ENCODE peak calls at places on chromosome 6, in five cellular contexts. W, Z, D, B and Y are unnamed samples. For H3K9me3, the result is how much of the 10 kb centered on the place peaks cover.

GRCh38 chr6:154510144-154510905 is at the start of gene CNKSR3:
- DNase-seq in Z (peak), B (peak), D (peak), W (peak), Y (peak)

GRCh38 chr6:112906737-112907136 is 559.6 kb downstream of the RFPL4B start:
- DNase-seq in B (no peak), D (no peak), Z (no peak), W (no peak), Y (no peak)

GRCh38 chr6:24845578-24845977 is 46.9 kb upstream of the ARMH2 start:
- DNase-seq in Z (no peak), D (no peak), W (no peak), B (no peak), Y (no peak)

GRCh38 chr6:10014561-10014960 is 400.3 kb downstream of the TFAP2A start:
- DNase-seq in Z (no peak), D (no peak), B (no peak), W (no peak), Y (no peak)

GRCh38 chr6:117072134-117072533 is 193.2 kb upstream of the VGLL2 start:
- DNase-seq in W (no peak), D (no peak), Z (no peak), B (no peak), Y (peak)

GRCh38 chr6:37741757-37742400 is 44.2 kb upstream of the MDGA1 start:
- DNase-seq in Z (peak), W (no peak), B (no peak), D (peak), Y (peak)

GRCh38 chr6:140879861-140880260 is 1252.9 kb upstream of the GJE1 start:
- DNase-seq in W (no peak), B (no peak), Z (no peak), D (peak), Y (no peak)

GRCh38 chr6:16929814-16930213 is 168.6 kb upstream of the ATXN1 start:
- DNase-seq in B (no peak), Z (no peak), D (no peak), W (no peak), Y (no peak)

GRCh38 chr6:78460711-78461110 is 406.6 kb upstream of the IRAK1BP1 start:
- DNase-seq in W (no peak), Z (no peak), D (no peak), B (no peak), Y (no peak)

GRCh38 chr6:161142957-161143296 is 130.9 kb downstream of the AGPAT4 start:
- DNase-seq in D (no peak), W (no peak), Z (no peak), B (no peak), Y (no peak)

GRCh38 chr6:109478222-109478805 is 4.7 kb downstream of the ZBTB24 start:
- DNase-seq in Z (no peak), B (no peak), D (no peak), W (no peak), Y (no peak)
- H3K27ac ChIP-seq in Z (no peak), B (no peak), D (no peak), W (no peak), Y (no peak)

GRCh38 chr6:352896-353470 is 38.6 kb upstream of the IRF4 start:
- DNase-seq in Z (no peak), W (no peak), B (no peak), D (no peak), Y (no peak)

GRCh38 chr6:352474-352873 is 39.1 kb upstream of the IRF4 start:
- DNase-seq in D (no peak), Z (no peak), B (no peak), W (no peak), Y (no peak)

GRCh38 chr6:355373-355772 is 36.2 kb upstream of the IRF4 start:
- DNase-seq in D (no peak), B (no peak), W (no peak), Z (no peak), Y (no peak)

GRCh38 chr6:354631-355280 is 36.8 kb upstream of the IRF4 start:
- DNase-seq in B (no peak), W (peak), D (no peak), Z (no peak), Y (no peak)

DNA sequence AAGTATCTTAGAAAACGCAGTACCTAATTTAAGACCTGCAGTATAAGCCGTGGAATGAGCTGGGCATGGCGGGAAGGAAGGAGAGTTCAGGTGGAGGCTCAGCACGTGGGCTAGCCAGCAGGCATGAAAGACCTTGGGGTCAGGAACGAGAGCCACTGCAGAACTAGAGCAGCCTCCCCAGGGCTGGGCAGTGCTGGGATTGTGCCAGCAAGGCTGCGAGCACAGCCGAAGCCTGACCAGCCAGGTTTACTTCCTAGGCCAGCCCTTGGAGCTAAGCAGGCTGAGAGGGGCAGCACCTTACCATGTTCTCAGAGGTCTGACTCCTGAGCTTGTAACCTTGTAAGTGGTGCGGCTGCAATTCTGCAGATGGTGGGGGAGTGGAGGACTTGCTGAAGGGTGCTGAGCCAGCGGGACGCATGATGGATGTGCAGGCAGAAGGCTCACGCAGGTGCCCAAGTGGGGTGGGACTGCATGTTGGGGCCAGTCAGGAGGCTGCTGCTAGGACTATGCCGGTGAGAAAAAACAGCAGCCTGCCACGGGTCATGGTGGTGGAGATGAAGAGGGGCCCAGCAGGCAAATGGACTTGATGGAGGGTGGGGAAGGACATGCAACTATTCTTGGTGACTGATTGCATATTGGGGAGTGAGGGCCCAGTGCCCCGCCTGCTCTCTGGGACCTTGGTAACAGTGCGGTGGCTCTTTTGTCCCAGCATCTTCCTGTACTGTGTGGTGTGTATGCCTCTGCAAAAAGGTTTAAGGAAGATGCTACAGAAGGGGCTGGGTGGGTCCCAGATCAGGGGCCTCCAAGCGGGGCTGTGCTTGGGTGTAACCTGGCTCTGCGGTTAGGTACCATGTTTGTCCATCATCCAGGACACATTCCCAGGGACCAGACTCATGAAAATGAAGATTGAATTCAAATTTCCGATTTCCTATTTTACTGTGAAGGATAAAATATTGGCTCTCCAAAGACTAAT is 37.6 kb upstream of the IRF4 start:
- DNase-seq in Z (no peak), D (no peak), B (no peak), W (peak), Y (no peak)
- H3K9me3 ChIP-seq in Z (under half), D (under half), B (under half), W (under half), Y (under half)

GRCh38 chr6:41787219-41787917 is at the start of gene TOMM6:
- DNase-seq in Z (peak), D (peak), W (peak), B (peak), Y (peak)
- TF ChIP-seq POLR2A in Z (peak), D (peak), W (peak), B (peak), Y (peak)

GRCh38 chr6:170456886-170457698 is 96.0 kb downstream of the PSMB1 start:
- DNase-seq in D (no peak), Z (no peak), W (peak), B (no peak), Y (no peak)
- H3K27ac ChIP-seq in D (no peak), Z (no peak), W (no peak), B (no peak), Y (no peak)

GRCh38 chr6:164108092-164108491 is 693.6 kb downstream of the QKI start:
- DNase-seq in Z (no peak), W (no peak), D (no peak), B (no peak), Y (no peak)
- H3K9me3 ChIP-seq in Z (under half), W (under half), D (under half), B (under half), Y (under half)

GRCh38 chr6:109008951-109009760 is 85.5 kb downstream of the SESN1 start:
- DNase-seq in W (peak), B (peak), D (peak), Z (peak), Y (peak)
- TF ChIP-seq POLR2A in W (peak), B (peak), D (peak), Z (no peak), Y (peak)